ENCODE peak calls at places on chromosomes 6 and 20, in four cellular contexts. P is RCC 7860; X is activated CD4-positive, alpha-beta memory T cell treated with anti-CD3 and anti-CD28 coated beads, Interleukin-2, amount 10 ng/mL, durations not matched to agents 7 days and 5 days; S is neural crest cell. N is an unnamed sample.

GRCh38 chr6:73017473-73017872 is 207.8 kb downstream of the KHDC1L start:
- DNase-seq in P (no peak), X (no peak), S (no peak), N (no peak)

GRCh38 chr6:147204060-147204785 is at the start of gene STXBP5:
- DNase-seq in P (peak), X (peak), S (peak), N (peak)

GRCh38 chr6:148944608-148945007 is 197.8 kb downstream of the UST start:
- DNase-seq in P (no peak), X (no peak), S (no peak), N (no peak)

GRCh38 chr6:168053086-168053956 is 25.7 kb downstream of the FRMD1 start:
- DNase-seq in P (no peak), X (no peak), S (no peak), N (no peak)

GRCh38 chr6:136523196-136523595 is 27.0 kb downstream of the MAP7 start:
- DNase-seq in P (no peak), X (no peak), S (no peak), N (no peak)

GRCh38 chr6:81774542-81774941 is 22.1 kb upstream of the TENT5A start:
- DNase-seq in P (no peak), X (no peak), S (no peak), N (no peak)

GRCh38 chr6:121305957-121306607 is 28.2 kb downstream of the TBC1D32 start:
- DNase-seq in P (peak), X (no peak), S (no peak), N (no peak)

GRCh38 chr20:9117548-9117947 is 48.7 kb downstream of the PLCB4 start:
- DNase-seq in P (no peak), X (no peak), S (no peak), N (no peak)

GRCh38 chr20:22797103-22797502 is 212.7 kb upstream of the FOXA2 start:
- DNase-seq in P (peak), X (no peak), S (no peak), N (no peak)

GRCh38 chr6:156998824-156999330 is 221.7 kb downstream of the ARID1B start:
- DNase-seq in P (no peak), X (no peak), S (no peak), N (no peak)

GRCh38 chr20:5390719-5391118 is 74.0 kb upstream of the PROKR2 start:
- DNase-seq in P (no peak), X (no peak), S (no peak), N (no peak)

GRCh38 chr6:162942860-162943259 is 215.1 kb downstream of the PACRG start:
- DNase-seq in P (no peak), X (no peak), S (no peak), N (no peak)

GRCh38 chr20:2485080-2485479 is 14.5 kb upstream of the SNRPB start:
- DNase-seq in P (no peak), X (no peak), S (no peak), N (no peak)

GRCh38 chr6:25193147-25193864 is 85.9 kb upstream of the CARMIL1 start:
- DNase-seq in P (peak), X (no peak), S (no peak), N (no peak)

GRCh38 chr6:111837641-111838500 is 35.4 kb downstream of the FYN start:
- DNase-seq in P (no peak), X (peak), S (no peak), N (peak)

GRCh38 chr6:13395272-13396237 is 67.2 kb upstream of the TBC1D7 start:
- DNase-seq in P (peak), X (no peak), S (no peak), N (no peak)

GRCh38 chr6:89951574-89952360 is 57.5 kb downstream of the GJA10 start:
- DNase-seq in P (no peak), X (no peak), S (no peak), N (no peak)

GRCh38 chr20:34891166-34892062 is 15.0 kb downstream of the ACSS2 start:
- DNase-seq in P (peak), X (no peak), S (no peak), N (no peak)

GRCh38 chr6:67630146-67630545 is 1004.9 kb upstream of the ADGRB3 start:
- DNase-seq in P (peak), X (no peak), S (no peak), N (no peak)

GRCh38 chr6:132663661-132664060 is 4.7 kb upstream of the TAAR1 start:
- DNase-seq in P (no peak), X (no peak), S (no peak), N (no peak)

GRCh38 chr20:33653900-33654596 is 8.1 kb upstream of the C20orf144 start:
- DNase-seq in P (no peak), X (no peak), S (no peak), N (no peak)

GRCh38 chr6:53741417-53741816 is 53.4 kb upstream of the LRRC1 start:
- DNase-seq in P (no peak), X (peak), S (no peak), N (peak)

GRCh38 chr6:88166901-88167624 is 916 bp upstream of the CNR1 start:
- DNase-seq in P (no peak), X (no peak), S (peak), N (no peak)

GRCh38 chr6:88376759-88377387 is 210.7 kb upstream of the CNR1 start:
- DNase-seq in P (peak), X (no peak), S (no peak), N (no peak)

GRCh38 chr6:32819729-32820128 is 2.9 kb upstream of the HLA-DOB start:
- DNase-seq in P (peak), X (no peak), S (no peak), N (no peak)

GRCh38 chr6:49410564-49410963 is 52.5 kb downstream of the MMUT start:
- DNase-seq in P (no peak), X (no peak), S (no peak), N (no peak)

GRCh38 chr6:155493694-155494143 is 38.1 kb upstream of the NOX3 start:
- DNase-seq in P (peak), X (no peak), S (no peak), N (no peak)

GRCh38 chr6:149961728-149962425 is 1.9 kb upstream of the ULBP1 start:
- DNase-seq in P (no peak), X (peak), S (no peak), N (peak)

GRCh38 chr6:130968486-130968885 is 94.6 kb downstream of the EPB41L2 start:
- DNase-seq in P (no peak), X (no peak), S (no peak), N (no peak)